ENCODE peak calls at places on chromosomes 16 and 17, in seven cellular contexts. One of them, this sample, is unnamed.

GRCh38 chr17:49086649-49087048 is 45.9 kb upstream of the B4GALNT2 start:
- DNase-seq in CD8-positive, alpha-beta T cell: no peak
- DNase-seq in tibial nerve: no peak
- DNase-seq in fibroblast of lung: no peak
- DNase-seq in effector memory CD4-positive, alpha-beta T cell: no peak
- DNase-seq in kidney epithelial cell: no peak
- DNase-seq in fibroblast of the aortic adventitia: no peak
- DNase-seq in this sample: no peak

GRCh38 chr17:41618341-41619161 is 5.8 kb downstream of the KRT17 start:
- DNase-seq in CD8-positive, alpha-beta T cell: no peak
- DNase-seq in tibial nerve: no peak
- DNase-seq in fibroblast of lung: no peak
- DNase-seq in effector memory CD4-positive, alpha-beta T cell: no peak
- DNase-seq in kidney epithelial cell: no peak
- DNase-seq in fibroblast of the aortic adventitia: no peak
- DNase-seq in this sample: no peak

GRCh38 chr16:88700636-88701482 is 5.3 kb downstream of the RNF166 start:
- DNase-seq in CD8-positive, alpha-beta T cell: peak
- DNase-seq in tibial nerve: peak
- DNase-seq in fibroblast of lung: peak
- DNase-seq in effector memory CD4-positive, alpha-beta T cell: peak
- DNase-seq in kidney epithelial cell: peak
- DNase-seq in fibroblast of the aortic adventitia: peak
- DNase-seq in this sample: peak

GRCh38 chr17:76528528-76529223 is 8.8 kb downstream of the CYGB start:
- DNase-seq in CD8-positive, alpha-beta T cell: no peak
- DNase-seq in tibial nerve: no peak
- DNase-seq in fibroblast of lung: peak
- DNase-seq in effector memory CD4-positive, alpha-beta T cell: no peak
- DNase-seq in kidney epithelial cell: no peak
- DNase-seq in fibroblast of the aortic adventitia: peak
- DNase-seq in this sample: no peak

GRCh38 chr16:12971216-12971615 is 69.8 kb downstream of the SHISA9 start:
- DNase-seq in CD8-positive, alpha-beta T cell: no peak
- DNase-seq in tibial nerve: no peak
- DNase-seq in fibroblast of lung: no peak
- DNase-seq in effector memory CD4-positive, alpha-beta T cell: no peak
- DNase-seq in kidney epithelial cell: peak
- DNase-seq in fibroblast of the aortic adventitia: no peak
- DNase-seq in this sample: peak

GRCh38 chr17:30395398-30396022 is 16.8 kb downstream of the CPD start:
- DNase-seq in CD8-positive, alpha-beta T cell: no peak
- DNase-seq in tibial nerve: no peak
- DNase-seq in fibroblast of lung: no peak
- DNase-seq in effector memory CD4-positive, alpha-beta T cell: no peak
- DNase-seq in kidney epithelial cell: no peak
- DNase-seq in fibroblast of the aortic adventitia: no peak
- DNase-seq in this sample: no peak

GRCh38 chr16:11949527-11949926 is 7.7 kb upstream of the NPIPB2 start:
- DNase-seq in CD8-positive, alpha-beta T cell: peak
- DNase-seq in tibial nerve: no peak
- DNase-seq in fibroblast of lung: peak
- DNase-seq in effector memory CD4-positive, alpha-beta T cell: no peak
- DNase-seq in kidney epithelial cell: no peak
- DNase-seq in fibroblast of the aortic adventitia: peak
- DNase-seq in this sample: no peak

GRCh38 chr17:72657467-72658317 is 434.8 kb downstream of the SLC39A11 start:
- DNase-seq in CD8-positive, alpha-beta T cell: no peak
- DNase-seq in tibial nerve: no peak
- DNase-seq in fibroblast of lung: no peak
- DNase-seq in effector memory CD4-positive, alpha-beta T cell: no peak
- DNase-seq in kidney epithelial cell: no peak
- DNase-seq in fibroblast of the aortic adventitia: no peak
- DNase-seq in this sample: no peak

GRCh38 chr17:80153004-80153403 is 6.1 kb upstream of the EIF4A3 start:
- DNase-seq in CD8-positive, alpha-beta T cell: no peak
- DNase-seq in tibial nerve: no peak
- DNase-seq in fibroblast of lung: no peak
- DNase-seq in effector memory CD4-positive, alpha-beta T cell: no peak
- DNase-seq in kidney epithelial cell: no peak
- DNase-seq in fibroblast of the aortic adventitia: no peak
- DNase-seq in this sample: no peak

GRCh38 chr16:30609002-30609927 is 924 bp downstream of the ZNF689 start:
- DNase-seq in CD8-positive, alpha-beta T cell: no peak
- DNase-seq in tibial nerve: no peak
- DNase-seq in fibroblast of lung: peak
- DNase-seq in effector memory CD4-positive, alpha-beta T cell: no peak
- DNase-seq in kidney epithelial cell: no peak
- DNase-seq in fibroblast of the aortic adventitia: peak
- DNase-seq in this sample: no peak

GRCh38 chr16:9034056-9034455 is 57.4 kb upstream of the HAPSTR1 start:
- DNase-seq in CD8-positive, alpha-beta T cell: no peak
- DNase-seq in tibial nerve: no peak
- DNase-seq in fibroblast of lung: no peak
- DNase-seq in effector memory CD4-positive, alpha-beta T cell: no peak
- DNase-seq in kidney epithelial cell: no peak
- DNase-seq in fibroblast of the aortic adventitia: no peak
- DNase-seq in this sample: no peak

GRCh38 chr16:84751947-84752346 is 52.1 kb downstream of the USP10 start:
- DNase-seq in CD8-positive, alpha-beta T cell: no peak
- DNase-seq in tibial nerve: no peak
- DNase-seq in fibroblast of lung: peak
- DNase-seq in effector memory CD4-positive, alpha-beta T cell: no peak
- DNase-seq in kidney epithelial cell: no peak
- DNase-seq in fibroblast of the aortic adventitia: no peak
- DNase-seq in this sample: no peak

GRCh38 chr16:51359141-51359960 is 208.3 kb upstream of the SALL1 start:
- DNase-seq in CD8-positive, alpha-beta T cell: no peak
- DNase-seq in tibial nerve: peak
- DNase-seq in fibroblast of lung: peak
- DNase-seq in effector memory CD4-positive, alpha-beta T cell: no peak
- DNase-seq in kidney epithelial cell: no peak
- DNase-seq in fibroblast of the aortic adventitia: peak
- DNase-seq in this sample: peak

GRCh38 chr16:87945351-87946042 is 5.7 kb upstream of the BANP start:
- DNase-seq in CD8-positive, alpha-beta T cell: no peak
- DNase-seq in tibial nerve: peak
- DNase-seq in fibroblast of lung: peak
- DNase-seq in effector memory CD4-positive, alpha-beta T cell: no peak
- DNase-seq in kidney epithelial cell: no peak
- DNase-seq in fibroblast of the aortic adventitia: peak
- DNase-seq in this sample: peak

GRCh38 chr17:30091771-30092170 is 24.8 kb upstream of the NSRP1 start:
- DNase-seq in CD8-positive, alpha-beta T cell: no peak
- DNase-seq in tibial nerve: no peak
- DNase-seq in fibroblast of lung: peak
- DNase-seq in effector memory CD4-positive, alpha-beta T cell: no peak
- DNase-seq in kidney epithelial cell: no peak
- DNase-seq in fibroblast of the aortic adventitia: peak
- DNase-seq in this sample: peak

GRCh38 chr17:54781389-54781788 is 119.3 kb upstream of the TOM1L1 start:
- DNase-seq in CD8-positive, alpha-beta T cell: no peak
- DNase-seq in tibial nerve: no peak
- DNase-seq in fibroblast of lung: no peak
- DNase-seq in effector memory CD4-positive, alpha-beta T cell: no peak
- DNase-seq in kidney epithelial cell: no peak
- DNase-seq in fibroblast of the aortic adventitia: no peak
- DNase-seq in this sample: no peak

GRCh38 chr17:29190039-29190438 is 9.8 kb upstream of the MYO18A start:
- DNase-seq in CD8-positive, alpha-beta T cell: no peak
- DNase-seq in tibial nerve: no peak
- DNase-seq in fibroblast of lung: no peak
- DNase-seq in effector memory CD4-positive, alpha-beta T cell: no peak
- DNase-seq in kidney epithelial cell: no peak
- DNase-seq in fibroblast of the aortic adventitia: no peak
- DNase-seq in this sample: no peak

GRCh38 chr16:80614908-80615696 is 74.3 kb downstream of the DYNLRB2 start:
- DNase-seq in CD8-positive, alpha-beta T cell: no peak
- DNase-seq in tibial nerve: no peak
- DNase-seq in fibroblast of lung: peak
- DNase-seq in effector memory CD4-positive, alpha-beta T cell: no peak
- DNase-seq in kidney epithelial cell: peak
- DNase-seq in fibroblast of the aortic adventitia: peak
- DNase-seq in this sample: peak

GRCh38 chr17:80838381-80839345 is 153.0 kb upstream of the CHMP6 start:
- DNase-seq in CD8-positive, alpha-beta T cell: no peak
- DNase-seq in tibial nerve: no peak
- DNase-seq in fibroblast of lung: no peak
- DNase-seq in effector memory CD4-positive, alpha-beta T cell: no peak
- DNase-seq in kidney epithelial cell: no peak
- DNase-seq in fibroblast of the aortic adventitia: no peak
- DNase-seq in this sample: no peak

GRCh38 chr17:58172369-58173071 is 5.7 kb downstream of the OR4D2 start:
- DNase-seq in CD8-positive, alpha-beta T cell: peak
- DNase-seq in tibial nerve: no peak
- DNase-seq in fibroblast of lung: peak
- DNase-seq in effector memory CD4-positive, alpha-beta T cell: no peak
- DNase-seq in kidney epithelial cell: no peak
- DNase-seq in fibroblast of the aortic adventitia: peak
- DNase-seq in this sample: no peak

GRCh38 chr17:21373034-21373433 is 3.1 kb upstream of the KCNJ12 start:
- DNase-seq in CD8-positive, alpha-beta T cell: no peak
- DNase-seq in tibial nerve: no peak
- DNase-seq in fibroblast of lung: no peak
- DNase-seq in effector memory CD4-positive, alpha-beta T cell: no peak
- DNase-seq in kidney epithelial cell: no peak
- DNase-seq in fibroblast of the aortic adventitia: no peak
- DNase-seq in this sample: peak

GRCh38 chr16:2458887-2459646 is 842 bp upstream of the TEDC2 start:
- DNase-seq in CD8-positive, alpha-beta T cell: no peak
- DNase-seq in tibial nerve: no peak
- DNase-seq in fibroblast of lung: no peak
- DNase-seq in effector memory CD4-positive, alpha-beta T cell: no peak
- DNase-seq in kidney epithelial cell: no peak
- DNase-seq in fibroblast of the aortic adventitia: no peak
- DNase-seq in this sample: no peak

GRCh38 chr17:79791354-79792123 is 5.3 kb downstream of the CBX8 start:
- DNase-seq in CD8-positive, alpha-beta T cell: no peak
- DNase-seq in tibial nerve: no peak
- DNase-seq in fibroblast of lung: no peak
- DNase-seq in effector memory CD4-positive, alpha-beta T cell: no peak
- DNase-seq in kidney epithelial cell: no peak
- DNase-seq in fibroblast of the aortic adventitia: no peak
- DNase-seq in this sample: no peak

GRCh38 chr17:27380551-27380950 is 75.7 kb upstream of the KSR1 start:
- DNase-seq in CD8-positive, alpha-beta T cell: no peak
- DNase-seq in tibial nerve: no peak
- DNase-seq in fibroblast of lung: no peak
- DNase-seq in effector memory CD4-positive, alpha-beta T cell: no peak
- DNase-seq in kidney epithelial cell: no peak
- DNase-seq in fibroblast of the aortic adventitia: no peak
- DNase-seq in this sample: no peak
- H3K4me3 ChIP-seq in CD8-positive, alpha-beta T cell: no peak
- H3K4me3 ChIP-seq in tibial nerve: peak
- H3K4me3 ChIP-seq in fibroblast of lung: no peak
- H3K4me3 ChIP-seq in effector memory CD4-positive, alpha-beta T cell: no peak
- H3K4me3 ChIP-seq in kidney epithelial cell: no peak
- H3K4me3 ChIP-seq in fibroblast of the aortic adventitia: peak
- H3K4me3 ChIP-seq in this sample: peak

GRCh38 chr17:4998027-4998665 is 396 bp downstream of the KIF1C start:
- DNase-seq in CD8-positive, alpha-beta T cell: no peak
- DNase-seq in tibial nerve: no peak
- DNase-seq in fibroblast of lung: peak
- DNase-seq in effector memory CD4-positive, alpha-beta T cell: no peak
- DNase-seq in kidney epithelial cell: no peak
- DNase-seq in fibroblast of the aortic adventitia: no peak
- DNase-seq in this sample: no peak
- H3K4me3 ChIP-seq in CD8-positive, alpha-beta T cell: peak
- H3K4me3 ChIP-seq in tibial nerve: peak
- H3K4me3 ChIP-seq in fibroblast of lung: peak
- H3K4me3 ChIP-seq in effector memory CD4-positive, alpha-beta T cell: peak
- H3K4me3 ChIP-seq in kidney epithelial cell: peak
- H3K4me3 ChIP-seq in fibroblast of the aortic adventitia: peak
- H3K4me3 ChIP-seq in this sample: peak

GRCh38 chr16:86727131-86727530 is 148.8 kb downstream of the FOXL1 start:
- DNase-seq in CD8-positive, alpha-beta T cell: no peak
- DNase-seq in tibial nerve: no peak
- DNase-seq in fibroblast of lung: no peak
- DNase-seq in effector memory CD4-positive, alpha-beta T cell: no peak
- DNase-seq in kidney epithelial cell: no peak
- DNase-seq in fibroblast of the aortic adventitia: no peak
- DNase-seq in this sample: no peak

GRCh38 chr16:86723699-86724098 is 145.3 kb downstream of the FOXL1 start:
- DNase-seq in CD8-positive, alpha-beta T cell: no peak
- DNase-seq in tibial nerve: no peak
- DNase-seq in fibroblast of lung: no peak
- DNase-seq in effector memory CD4-positive, alpha-beta T cell: no peak
- DNase-seq in kidney epithelial cell: no peak
- DNase-seq in fibroblast of the aortic adventitia: no peak
- DNase-seq in this sample: no peak

GRCh38 chr16:86722970-86723369 is 144.6 kb downstream of the FOXL1 start:
- DNase-seq in CD8-positive, alpha-beta T cell: no peak
- DNase-seq in tibial nerve: no peak
- DNase-seq in fibroblast of lung: peak
- DNase-seq in effector memory CD4-positive, alpha-beta T cell: no peak
- DNase-seq in kidney epithelial cell: no peak
- DNase-seq in fibroblast of the aortic adventitia: peak
- DNase-seq in this sample: peak

GRCh38 chr16:86726340-86726739 is 148.0 kb downstream of the FOXL1 start:
- DNase-seq in CD8-positive, alpha-beta T cell: no peak
- DNase-seq in tibial nerve: no peak
- DNase-seq in fibroblast of lung: no peak
- DNase-seq in effector memory CD4-positive, alpha-beta T cell: no peak
- DNase-seq in kidney epithelial cell: no peak
- DNase-seq in fibroblast of the aortic adventitia: no peak
- DNase-seq in this sample: no peak

GRCh38 chr16:86725401-86725800 is 147.1 kb downstream of the FOXL1 start:
- DNase-seq in CD8-positive, alpha-beta T cell: no peak
- DNase-seq in tibial nerve: no peak
- DNase-seq in fibroblast of lung: peak
- DNase-seq in effector memory CD4-positive, alpha-beta T cell: no peak
- DNase-seq in kidney epithelial cell: no peak
- DNase-seq in fibroblast of the aortic adventitia: no peak
- DNase-seq in this sample: no peak
- H3K4me3 ChIP-seq in CD8-positive, alpha-beta T cell: no peak
- H3K4me3 ChIP-seq in tibial nerve: no peak
- H3K4me3 ChIP-seq in fibroblast of lung: no peak
- H3K4me3 ChIP-seq in effector memory CD4-positive, alpha-beta T cell: no peak
- H3K4me3 ChIP-seq in kidney epithelial cell: no peak
- H3K4me3 ChIP-seq in fibroblast of the aortic adventitia: no peak
- H3K4me3 ChIP-seq in this sample: no peak

GRCh38 chr16:3764409-3764808 is 47.1 kb upstream of the TRAP1 start:
- DNase-seq in CD8-positive, alpha-beta T cell: no peak
- DNase-seq in tibial nerve: no peak
- DNase-seq in fibroblast of lung: no peak
- DNase-seq in effector memory CD4-positive, alpha-beta T cell: no peak
- DNase-seq in kidney epithelial cell: no peak
- DNase-seq in fibroblast of the aortic adventitia: no peak
- DNase-seq in this sample: no peak
- H3K4me3 ChIP-seq in CD8-positive, alpha-beta T cell: no peak
- H3K4me3 ChIP-seq in tibial nerve: no peak
- H3K4me3 ChIP-seq in fibroblast of lung: no peak
- H3K4me3 ChIP-seq in effector memory CD4-positive, alpha-beta T cell: no peak
- H3K4me3 ChIP-seq in kidney epithelial cell: no peak
- H3K4me3 ChIP-seq in fibroblast of the aortic adventitia: no peak
- H3K4me3 ChIP-seq in this sample: no peak

GRCh38 chr17:1390422-1391367 is 9.3 kb downstream of the YWHAE start:
- DNase-seq in CD8-positive, alpha-beta T cell: no peak
- DNase-seq in tibial nerve: no peak
- DNase-seq in fibroblast of lung: no peak
- DNase-seq in effector memory CD4-positive, alpha-beta T cell: no peak
- DNase-seq in kidney epithelial cell: no peak
- DNase-seq in fibroblast of the aortic adventitia: peak
- DNase-seq in this sample: no peak
- H3K4me3 ChIP-seq in CD8-positive, alpha-beta T cell: no peak
- H3K4me3 ChIP-seq in tibial nerve: no peak
- H3K4me3 ChIP-seq in fibroblast of lung: no peak
- H3K4me3 ChIP-seq in effector memory CD4-positive, alpha-beta T cell: no peak
- H3K4me3 ChIP-seq in kidney epithelial cell: no peak
- H3K4me3 ChIP-seq in fibroblast of the aortic adventitia: no peak
- H3K4me3 ChIP-seq in this sample: no peak